ENCODE peak calls at places on chromosomes 16 and 17, in five cellular contexts. One of them, this sample, is unnamed.

GRCh38 chr16:10386517-10387377 is 886 bp downstream of the ATF7IP2 start:
- DNase-seq in stomach: no peak
- DNase-seq in body of pancreas: no peak
- DNase-seq in AG10803: no peak
- DNase-seq in AG09309: no peak
- DNase-seq in this sample: no peak

GRCh38 chr16:20798364-20798763 is 7.9 kb downstream of the ERI2 start:
- DNase-seq in stomach: no peak
- DNase-seq in body of pancreas: no peak
- DNase-seq in AG10803: no peak
- DNase-seq in AG09309: no peak
- DNase-seq in this sample: no peak

GRCh38 chr17:16191604-16192003 is 23.7 kb downstream of the NCOR1 start:
- DNase-seq in stomach: no peak
- DNase-seq in body of pancreas: no peak
- DNase-seq in AG10803: no peak
- DNase-seq in AG09309: no peak
- DNase-seq in this sample: no peak

GRCh38 chr16:48503779-48504178 is 106.2 kb downstream of the N4BP1 start:
- DNase-seq in stomach: no peak
- DNase-seq in body of pancreas: peak; percentile 39
- DNase-seq in AG10803: peak; percentile 90
- DNase-seq in AG09309: peak; percentile 57
- DNase-seq in this sample: no peak

GRCh38 chr17:79997004-79997673 is 38.5 kb downstream of the TBC1D16 start:
- DNase-seq in stomach: no peak
- DNase-seq in body of pancreas: no peak
- DNase-seq in AG10803: no peak
- DNase-seq in AG09309: no peak
- DNase-seq in this sample: no peak

GRCh38 chr17:79085154-79085920 is 10.7 kb downstream of the ENGASE start:
- DNase-seq in stomach: no peak
- DNase-seq in body of pancreas: no peak
- DNase-seq in AG10803: no peak
- DNase-seq in AG09309: no peak
- DNase-seq in this sample: no peak

GRCh38 chr16:58256108-58256507 is 38.7 kb downstream of the PRSS54 start:
- DNase-seq in stomach: no peak
- DNase-seq in body of pancreas: no peak
- DNase-seq in AG10803: no peak
- DNase-seq in AG09309: no peak
- DNase-seq in this sample: no peak

GRCh38 chr17:18967806-18968744 is 16.1 kb downstream of the SLC5A10 start:
- DNase-seq in stomach: peak; percentile 73
- DNase-seq in body of pancreas: peak; percentile 39
- DNase-seq in AG10803: no peak
- DNase-seq in AG09309: no peak
- DNase-seq in this sample: no peak

GRCh38 chr16:22621571-22622148 is 111.0 kb downstream of the NPIPB5 start:
- DNase-seq in stomach: no peak
- DNase-seq in body of pancreas: no peak
- DNase-seq in AG10803: no peak
- DNase-seq in AG09309: no peak
- DNase-seq in this sample: no peak

GRCh38 chr17:27878776-27879562 is 14.2 kb downstream of the LYRM9 start:
- DNase-seq in stomach: no peak
- DNase-seq in body of pancreas: no peak
- DNase-seq in AG10803: no peak
- DNase-seq in AG09309: no peak
- DNase-seq in this sample: no peak

GRCh38 chr17:50290074-50290702 is 15.9 kb downstream of the TMEM92 start:
- DNase-seq in stomach: peak; percentile 77
- DNase-seq in body of pancreas: peak; percentile 51
- DNase-seq in AG10803: peak; percentile 99
- DNase-seq in AG09309: peak; percentile 99
- DNase-seq in this sample: no peak

GRCh38 chr16:1818204-1818872 is 8.3 kb downstream of the HAGH start:
- DNase-seq in stomach: no peak
- DNase-seq in body of pancreas: no peak
- DNase-seq in AG10803: no peak
- DNase-seq in AG09309: no peak
- DNase-seq in this sample: no peak

GRCh38 chr17:49435630-49436029 is 20.9 kb upstream of the PHB1 start:
- DNase-seq in stomach: no peak
- DNase-seq in body of pancreas: no peak
- DNase-seq in AG10803: no peak
- DNase-seq in AG09309: no peak
- DNase-seq in this sample: no peak

GRCh38 chr17:2815781-2816185 is 19.5 kb downstream of the RAP1GAP2 start:
- DNase-seq in stomach: peak; percentile 44
- DNase-seq in body of pancreas: peak; percentile 30
- DNase-seq in AG10803: no peak
- DNase-seq in AG09309: no peak
- DNase-seq in this sample: no peak

GRCh38 chr16:74448990-74449389 is 27.7 kb upstream of the CLEC18B start:
- DNase-seq in stomach: peak; percentile 41
- DNase-seq in body of pancreas: peak; percentile 44
- DNase-seq in AG10803: peak; percentile 95
- DNase-seq in AG09309: peak; percentile 83
- DNase-seq in this sample: no peak

GRCh38 chr16:52770828-52771227 is 223.9 kb upstream of the TOX3 start:
- DNase-seq in stomach: no peak
- DNase-seq in body of pancreas: no peak
- DNase-seq in AG10803: no peak
- DNase-seq in AG09309: no peak
- DNase-seq in this sample: no peak

GRCh38 chr17:81909966-81910839 is 996 bp downstream of the PCYT2 start:
- DNase-seq in stomach: peak; percentile 62
- DNase-seq in body of pancreas: peak; percentile 39
- DNase-seq in AG10803: no peak
- DNase-seq in AG09309: no peak
- DNase-seq in this sample: peak; percentile 45

GRCh38 chr16:67173808-67174705 is 3.7 kb downstream of the NOL3 start:
- DNase-seq in stomach: peak; percentile 94
- DNase-seq in body of pancreas: peak; percentile 95
- DNase-seq in AG10803: peak; percentile 81
- DNase-seq in AG09309: no peak
- DNase-seq in this sample: peak; percentile 77
- TF ChIP-seq CTCF in stomach: no peak
- TF ChIP-seq CTCF in body of pancreas: peak; percentile 47
- TF ChIP-seq CTCF in AG10803: peak; percentile 26
- TF ChIP-seq CTCF in AG09309: peak; percentile 41
- TF ChIP-seq CTCF in this sample: peak; percentile 42

DNA sequence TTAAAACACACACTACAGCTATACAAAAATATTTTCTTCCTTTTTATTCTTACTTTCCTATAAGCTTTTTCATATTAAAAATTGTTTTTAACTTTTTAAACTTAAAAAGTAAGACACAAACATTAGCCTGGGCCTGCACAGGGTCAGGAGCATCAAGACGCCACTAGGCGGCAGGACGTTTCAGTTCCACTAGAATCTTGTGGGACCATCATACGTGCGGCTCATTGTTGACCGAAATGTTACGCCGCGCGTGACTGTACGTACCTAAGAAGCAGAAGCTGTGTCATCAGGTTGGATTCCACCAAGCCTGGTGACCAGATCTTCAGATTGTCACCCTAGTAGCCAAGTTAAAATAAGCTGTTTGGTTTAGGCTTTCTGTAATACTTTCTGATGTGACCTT is 47.1 kb downstream of the USP10 start:
- DNase-seq in stomach: no peak
- DNase-seq in body of pancreas: no peak
- DNase-seq in AG10803: no peak
- DNase-seq in AG09309: no peak
- DNase-seq in this sample: no peak
- TF ChIP-seq CTCF in stomach: no peak
- TF ChIP-seq CTCF in body of pancreas: no peak
- TF ChIP-seq CTCF in AG10803: peak; percentile 19
- TF ChIP-seq CTCF in AG09309: peak; percentile 28
- TF ChIP-seq CTCF in this sample: peak; percentile 39

GRCh38 chr17:32161029-32161428 is 18.7 kb downstream of the RHOT1 start:
- DNase-seq in stomach: no peak
- DNase-seq in body of pancreas: no peak
- DNase-seq in AG10803: no peak
- DNase-seq in AG09309: peak; percentile 34
- DNase-seq in this sample: no peak

GRCh38 chr17:32158870-32159585 is 16.7 kb downstream of the RHOT1 start:
- DNase-seq in stomach: no peak
- DNase-seq in body of pancreas: no peak
- DNase-seq in AG10803: no peak
- DNase-seq in AG09309: no peak
- DNase-seq in this sample: no peak

GRCh38 chr17:32159586-32160438 is 17.5 kb downstream of the RHOT1 start:
- DNase-seq in stomach: no peak
- DNase-seq in body of pancreas: no peak
- DNase-seq in AG10803: no peak
- DNase-seq in AG09309: no peak
- DNase-seq in this sample: no peak

GRCh38 chr17:32161506-32162365 is 19.4 kb downstream of the RHOT1 start:
- DNase-seq in stomach: no peak
- DNase-seq in body of pancreas: no peak
- DNase-seq in AG10803: peak; percentile 78
- DNase-seq in AG09309: peak; percentile 50
- DNase-seq in this sample: no peak

DNA sequence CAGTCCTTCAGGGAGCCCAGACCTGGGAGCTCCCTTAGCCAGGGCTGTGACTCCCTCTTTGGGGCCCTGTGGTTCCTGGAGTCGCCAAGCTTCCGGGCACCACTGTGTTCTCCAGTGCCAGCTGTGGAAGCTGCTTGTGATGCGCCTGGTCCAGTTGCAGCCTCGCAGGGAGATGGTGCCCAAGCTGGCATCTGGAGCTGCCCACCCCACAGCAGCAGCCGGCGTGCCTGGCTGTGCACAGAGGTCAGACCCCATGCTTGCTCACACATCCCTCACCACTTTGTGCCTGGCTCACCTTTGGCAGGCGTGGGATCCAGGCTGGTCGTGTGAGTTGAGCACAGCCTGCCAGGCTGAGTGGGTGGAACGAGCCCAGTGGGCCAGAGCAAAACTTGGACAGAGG is 18.2 kb downstream of the RHOT1 start:
- DNase-seq in stomach: no peak
- DNase-seq in body of pancreas: no peak
- DNase-seq in AG10803: no peak
- DNase-seq in AG09309: no peak
- DNase-seq in this sample: no peak
- TF ChIP-seq CTCF in stomach: no peak
- TF ChIP-seq CTCF in body of pancreas: no peak
- TF ChIP-seq CTCF in AG10803: no peak
- TF ChIP-seq CTCF in AG09309: no peak
- TF ChIP-seq CTCF in this sample: no peak

GRCh38 chr16:84660973-84661372 is 12.7 kb downstream of the KLHL36 start:
- DNase-seq in stomach: no peak
- DNase-seq in body of pancreas: no peak
- DNase-seq in AG10803: peak; percentile 23
- DNase-seq in AG09309: no peak
- DNase-seq in this sample: no peak
- TF ChIP-seq CTCF in stomach: no peak
- TF ChIP-seq CTCF in body of pancreas: no peak
- TF ChIP-seq CTCF in AG10803: no peak
- TF ChIP-seq CTCF in AG09309: no peak
- TF ChIP-seq CTCF in this sample: no peak

GRCh38 chr16:8655184-8655717 is 19.2 kb upstream of the ABAT start:
- DNase-seq in stomach: peak; percentile 40
- DNase-seq in body of pancreas: peak; percentile 64
- DNase-seq in AG10803: peak; percentile 4
- DNase-seq in AG09309: no peak
- DNase-seq in this sample: no peak
- TF ChIP-seq CTCF in stomach: no peak
- TF ChIP-seq CTCF in body of pancreas: peak; percentile 34
- TF ChIP-seq CTCF in AG10803: peak; percentile 45
- TF ChIP-seq CTCF in AG09309: no peak
- TF ChIP-seq CTCF in this sample: peak; percentile 59

DNA sequence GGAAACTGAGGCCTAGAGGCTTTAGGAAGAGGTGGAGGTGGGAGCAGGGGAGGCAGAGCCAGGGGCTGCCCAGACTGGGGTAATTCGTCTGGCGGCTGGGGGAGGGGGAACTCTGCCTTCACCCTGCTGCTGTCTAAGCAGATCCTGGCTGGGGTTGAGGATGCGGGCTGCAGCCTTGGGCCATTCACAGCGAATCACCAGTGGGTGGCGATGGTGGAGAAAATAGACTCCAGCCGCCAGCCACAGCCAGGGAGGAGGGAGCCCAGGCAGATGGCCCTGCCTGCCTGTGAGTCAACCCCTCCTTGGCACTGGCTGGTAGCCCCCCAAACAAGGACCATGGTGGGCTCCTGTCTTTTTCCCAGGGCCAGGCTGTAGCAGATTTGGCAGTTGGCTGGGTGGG is 41.7 kb upstream of the CDH5 start:
- DNase-seq in stomach: no peak
- DNase-seq in body of pancreas: no peak
- DNase-seq in AG10803: peak; percentile 6
- DNase-seq in AG09309: no peak
- DNase-seq in this sample: no peak
- TF ChIP-seq CTCF in stomach: no peak
- TF ChIP-seq CTCF in body of pancreas: no peak
- TF ChIP-seq CTCF in AG10803: no peak
- TF ChIP-seq CTCF in AG09309: peak; percentile 17
- TF ChIP-seq CTCF in this sample: peak; percentile 40

DNA sequence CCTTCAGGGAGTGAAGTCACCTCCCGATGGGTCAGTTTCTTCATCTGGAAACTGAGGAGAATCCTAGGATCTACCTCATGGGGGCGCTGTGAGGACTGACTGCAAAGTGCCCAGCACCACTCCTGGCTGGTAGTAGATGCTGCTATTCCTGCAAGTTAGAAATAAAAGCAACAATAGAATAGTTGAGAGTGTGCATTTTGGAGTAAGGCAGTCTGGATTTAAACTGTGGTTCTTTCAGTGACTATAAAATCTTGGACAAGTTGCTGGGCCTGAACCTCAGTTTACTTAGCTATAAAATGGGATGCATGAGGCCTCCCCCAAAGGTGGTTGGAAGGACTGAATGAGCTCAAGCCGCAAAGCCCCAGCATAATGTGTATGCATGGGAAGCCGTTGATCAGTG is 70.6 kb downstream of the CYB5B start:
- DNase-seq in stomach: no peak
- DNase-seq in body of pancreas: no peak
- DNase-seq in AG10803: no peak
- DNase-seq in AG09309: no peak
- DNase-seq in this sample: no peak
- TF ChIP-seq CTCF in stomach: no peak
- TF ChIP-seq CTCF in body of pancreas: no peak
- TF ChIP-seq CTCF in AG10803: peak; percentile 34
- TF ChIP-seq CTCF in AG09309: peak; percentile 34
- TF ChIP-seq CTCF in this sample: peak; percentile 29

DNA sequence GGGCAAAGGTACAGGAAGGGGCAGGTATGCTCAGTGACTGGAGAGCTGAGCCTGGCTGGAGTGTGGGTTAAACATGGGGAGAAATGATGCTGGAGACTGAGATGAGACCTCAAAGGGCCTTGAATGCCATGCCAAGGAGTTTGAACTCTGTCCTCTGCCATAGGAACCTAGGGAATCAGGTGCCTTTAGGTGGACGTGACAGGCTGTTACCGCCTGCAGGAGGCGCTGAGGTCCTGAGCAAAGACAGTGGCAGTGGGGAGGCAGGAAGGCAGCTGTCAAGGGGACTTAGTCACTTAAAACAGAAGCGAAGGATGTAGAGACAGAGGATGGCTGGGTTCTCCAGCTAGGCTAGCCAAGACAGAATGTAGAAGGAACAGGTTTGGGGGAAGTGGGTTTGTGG is 9.1 kb downstream of the PSMB3 start:
- DNase-seq in stomach: no peak
- DNase-seq in body of pancreas: no peak
- DNase-seq in AG10803: peak; percentile 22
- DNase-seq in AG09309: no peak
- DNase-seq in this sample: no peak
- TF ChIP-seq CTCF in stomach: no peak
- TF ChIP-seq CTCF in body of pancreas: no peak
- TF ChIP-seq CTCF in AG10803: peak; percentile 32
- TF ChIP-seq CTCF in AG09309: peak; percentile 46
- TF ChIP-seq CTCF in this sample: peak; percentile 39